ENCODE peak calls at places on chromosomes 5 and 9, in four cellular contexts. Z, T, R and Y are unnamed samples.

GRCh38 chr5:76542887-76543690 is 80.1 kb downstream of the F2RL2 start:
- DNase-seq in T (no peak), Z (no peak), R (no peak), Y (peak)

GRCh38 chr9:124257070-124257864 is 482 bp upstream of the NEK6 start:
- DNase-seq in T (no peak), R (no peak), Z (no peak), Y (no peak)

GRCh38 chr9:92706218-92706940 is 36.4 kb upstream of the IPPK start:
- DNase-seq in R (peak), T (peak), Z (no peak), Y (peak)

GRCh38 chr5:179413711-179414458 is 68.6 kb upstream of the ADAMTS2 start:
- DNase-seq in T (no peak), Z (no peak), R (peak), Y (no peak)

GRCh38 chr5:1909346-1909985 is 26.7 kb upstream of the IRX4 start:
- DNase-seq in Z (no peak), R (no peak), T (no peak), Y (no peak)

GRCh38 chr9:132162764-132163456 is 1.1 kb downstream of the NTNG2 start:
- DNase-seq in Z (no peak), R (no peak), T (no peak), Y (no peak)

GRCh38 chr5:152092580-152092979 is 167.9 kb upstream of the GLRA1 start:
- DNase-seq in T (no peak), R (no peak), Z (no peak), Y (no peak)

GRCh38 chr5:139294372-139295165 is 1.0 kb downstream of the MATR3 start:
- DNase-seq in T (peak), R (peak), Z (peak), Y (peak)

GRCh38 chr5:137073192-137073591 is 425.9 kb downstream of the SPOCK1 start:
- DNase-seq in Z (no peak), R (peak), T (no peak), Y (no peak)

GRCh38 chr9:108662090-108662875 is 193.5 kb downstream of the ACTL7B start:
- DNase-seq in Z (no peak), T (no peak), R (no peak), Y (no peak)

GRCh38 chr5:10295619-10296326 is 11.9 kb downstream of the CMBL start:
- DNase-seq in Z (no peak), R (no peak), T (no peak), Y (no peak)

GRCh38 chr5:33369470-33370134 is 71.2 kb upstream of the TARS1 start:
- DNase-seq in R (no peak), T (no peak), Z (no peak), Y (no peak)

GRCh38 chr9:36100532-36100931 is 36.0 kb upstream of the GLIPR2 start:
- DNase-seq in T (no peak), Z (no peak), R (no peak), Y (no peak)

GRCh38 chr5:4804619-4805211 is 335.4 kb upstream of the ADAMTS16 start:
- DNase-seq in R (no peak), T (no peak), Z (no peak), Y (no peak)

GRCh38 chr5:68770566-68770965 is 323.2 kb upstream of the SLC30A5 start:
- DNase-seq in R (no peak), T (no peak), Z (no peak), Y (no peak)

GRCh38 chr9:134146774-134147493 is 11.1 kb downstream of the WDR5 start:
- DNase-seq in R (no peak), T (no peak), Z (no peak), Y (no peak)

GRCh38 chr9:36898621-36899020 is 135.4 kb downstream of the PAX5 start:
- DNase-seq in T (no peak), R (no peak), Z (no peak), Y (no peak)

GRCh38 chr9:110969971-110970381 is 68.3 kb downstream of the LPAR1 start:
- DNase-seq in T (peak), R (no peak), Z (no peak), Y (no peak)

GRCh38 chr5:172175263-172175719 is 12.7 kb downstream of the STK10 start:
- DNase-seq in Z (no peak), T (peak), R (no peak), Y (peak)

GRCh38 chr5:129973716-129974426 is 69.6 kb downstream of the CHSY3 start:
- DNase-seq in T (no peak), Z (no peak), R (no peak), Y (no peak)

GRCh38 chr9:132114102-132114707 is 34.5 kb upstream of the MED27 start:
- DNase-seq in Z (peak), R (no peak), T (peak), Y (no peak)

GRCh38 chr5:149873896-149874295 is 70.7 kb downstream of the PDE6A start:
- DNase-seq in R (no peak), T (no peak), Z (no peak), Y (no peak)

GRCh38 chr9:5470122-5470521 is 19.8 kb downstream of the CD274 start:
- DNase-seq in T (no peak), Z (no peak), R (no peak), Y (no peak)

GRCh38 chr5:81749562-81750307 is 1.2 kb downstream of the SSBP2 start:
- DNase-seq in Z (no peak), T (no peak), R (no peak), Y (peak)

GRCh38 chr5:129074903-129075302 is 19.6 kb upstream of the ISOC1 start:
- DNase-seq in R (no peak), T (no peak), Z (no peak), Y (no peak)

GRCh38 chr9:68981825-68982224 is 32.1 kb downstream of the PRKACG start:
- DNase-seq in R (no peak), T (no peak), Z (no peak), Y (no peak)

GRCh38 chr9:136695435-136695895 is 8.2 kb upstream of the AGPAT2 start:
- DNase-seq in T (no peak), Z (peak), R (no peak), Y (no peak)

GRCh38 chr9:137611623-137612609 is 6.4 kb downstream of the ARRDC1 start:
- DNase-seq in R (peak), Z (no peak), T (peak), Y (peak)

GRCh38 chr5:10365800-10366199 is 12.3 kb downstream of the MARCHF6 start:
- DNase-seq in R (no peak), T (no peak), Z (no peak), Y (no peak)

GRCh38 chr5:1516615-1517601 is 6.9 kb downstream of the LPCAT1 start:
- DNase-seq in T (peak), R (peak), Z (no peak), Y (peak)

GRCh38 chr5:177601577-177602457 is 1.9 kb downstream of the B4GALT7 start:
- DNase-seq in R (peak), Z (no peak), T (peak), Y (no peak)

GRCh38 chr5:78065073-78065472 is 229.4 kb downstream of the AP3B1 start:
- DNase-seq in T (no peak), R (no peak), Z (no peak), Y (peak)

GRCh38 chr5:107652839-107653607 is 17.7 kb downstream of the EFNA5 start:
- DNase-seq in Z (no peak), R (no peak), T (no peak), Y (no peak)

GRCh38 chr5:73387630-73388370 is 60.8 kb downstream of the FOXD1 start:
- DNase-seq in Z (no peak), T (no peak), R (no peak), Y (peak)

GRCh38 chr5:150789943-150790611 is 11.5 kb downstream of the SMIM3 start:
- DNase-seq in R (peak), Z (peak), T (no peak), Y (peak)

GRCh38 chr5:38616061-38616460 is 59.6 kb upstream of the LIFR start:
- DNase-seq in R (no peak), T (no peak), Z (no peak), Y (no peak)

GRCh38 chr5:77955577-77955976 is 179.4 kb upstream of the TBCA start:
- DNase-seq in T (no peak), R (no peak), Z (no peak), Y (no peak)